ENCODE peak calls at places on chromosomes 6 and 20, in six cellular contexts. One of them, this sample, is unnamed. For H3K4me1, the result is how much of the 10 kb centered on the place peaks cover.

GRCh38 chr6:10587694-10588392 is 66.7 kb downstream of the GCNT2 start:
- DNase-seq in heart left ventricle: no peak
- DNase-seq in body of pancreas: no peak
- DNase-seq in heart right ventricle: no peak
- DNase-seq in MM.1S: no peak
- DNase-seq in A549: no peak
- DNase-seq in this sample: no peak

GRCh38 chr6:112701201-112701600 is 354.1 kb downstream of the RFPL4B start:
- DNase-seq in heart left ventricle: no peak
- DNase-seq in body of pancreas: no peak
- DNase-seq in heart right ventricle: no peak
- DNase-seq in MM.1S: no peak
- DNase-seq in A549: no peak
- DNase-seq in this sample: no peak

GRCh38 chr6:111087871-111088667 is 766 bp downstream of the SLC16A10 start:
- DNase-seq in heart left ventricle: no peak
- DNase-seq in body of pancreas: peak
- DNase-seq in heart right ventricle: peak
- DNase-seq in MM.1S: peak
- DNase-seq in A549: no peak
- DNase-seq in this sample: peak

GRCh38 chr20:4070323-4071176 is 55.2 kb upstream of the RNF24 start:
- DNase-seq in heart left ventricle: no peak
- DNase-seq in body of pancreas: no peak
- DNase-seq in heart right ventricle: no peak
- DNase-seq in MM.1S: no peak
- DNase-seq in A549: no peak
- DNase-seq in this sample: no peak

GRCh38 chr20:19210426-19211155 is 1.9 kb upstream of the SLC24A3 start:
- DNase-seq in heart left ventricle: no peak
- DNase-seq in body of pancreas: no peak
- DNase-seq in heart right ventricle: no peak
- DNase-seq in MM.1S: no peak
- DNase-seq in A549: no peak
- DNase-seq in this sample: no peak

GRCh38 chr6:5521322-5521721 is 260.0 kb downstream of the FARS2 start:
- DNase-seq in heart left ventricle: no peak
- DNase-seq in body of pancreas: no peak
- DNase-seq in heart right ventricle: no peak
- DNase-seq in MM.1S: no peak
- DNase-seq in A549: no peak
- DNase-seq in this sample: no peak

GRCh38 chr6:166097914-166098522 is 69.6 kb downstream of the TBXT start:
- DNase-seq in heart left ventricle: peak
- DNase-seq in body of pancreas: peak
- DNase-seq in heart right ventricle: peak
- DNase-seq in MM.1S: peak
- DNase-seq in A549: peak
- DNase-seq in this sample: no peak

GRCh38 chr20:16732506-16733152 is 2.8 kb downstream of the SNRPB2 start:
- DNase-seq in heart left ventricle: no peak
- DNase-seq in body of pancreas: no peak
- DNase-seq in heart right ventricle: no peak
- DNase-seq in MM.1S: no peak
- DNase-seq in A549: no peak
- DNase-seq in this sample: no peak

GRCh38 chr6:6712979-6713514 is 124.5 kb downstream of the LY86 start:
- DNase-seq in heart left ventricle: no peak
- DNase-seq in body of pancreas: no peak
- DNase-seq in heart right ventricle: no peak
- DNase-seq in MM.1S: no peak
- DNase-seq in A549: no peak
- DNase-seq in this sample: no peak

DNA sequence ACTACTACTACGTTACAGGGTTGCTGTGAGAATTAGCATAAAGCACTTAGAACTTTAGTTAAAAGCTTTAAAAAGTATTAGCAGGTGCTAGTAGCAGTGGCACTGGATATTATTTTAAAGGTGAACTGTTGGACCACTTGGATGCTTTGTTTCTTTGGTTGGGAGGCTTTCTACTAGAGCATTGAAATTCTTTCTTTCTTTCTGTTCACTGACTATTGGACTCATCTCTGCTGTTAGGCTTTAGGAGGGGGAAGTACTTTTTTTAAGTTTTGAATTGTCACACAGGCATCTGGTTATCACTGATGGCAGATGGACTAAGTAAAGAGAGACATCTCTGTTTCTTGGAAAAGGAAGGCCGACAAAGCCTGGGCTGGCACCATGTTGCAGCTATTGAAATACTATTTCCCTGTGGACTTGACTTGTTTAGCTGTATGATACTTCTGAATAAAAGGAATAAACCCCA is 4.8 kb downstream of the TBPL1 start:
- DNase-seq in heart left ventricle: no peak
- DNase-seq in body of pancreas: no peak
- DNase-seq in heart right ventricle: no peak
- DNase-seq in MM.1S: no peak
- DNase-seq in A549: no peak
- DNase-seq in this sample: no peak
- H3K4me1 ChIP-seq in heart left ventricle: under half
- H3K4me1 ChIP-seq in body of pancreas: under half
- H3K4me1 ChIP-seq in heart right ventricle: under half
- H3K4me1 ChIP-seq in MM.1S: under half
- H3K4me1 ChIP-seq in A549: under half
- H3K4me1 ChIP-seq in this sample: under half

DNA sequence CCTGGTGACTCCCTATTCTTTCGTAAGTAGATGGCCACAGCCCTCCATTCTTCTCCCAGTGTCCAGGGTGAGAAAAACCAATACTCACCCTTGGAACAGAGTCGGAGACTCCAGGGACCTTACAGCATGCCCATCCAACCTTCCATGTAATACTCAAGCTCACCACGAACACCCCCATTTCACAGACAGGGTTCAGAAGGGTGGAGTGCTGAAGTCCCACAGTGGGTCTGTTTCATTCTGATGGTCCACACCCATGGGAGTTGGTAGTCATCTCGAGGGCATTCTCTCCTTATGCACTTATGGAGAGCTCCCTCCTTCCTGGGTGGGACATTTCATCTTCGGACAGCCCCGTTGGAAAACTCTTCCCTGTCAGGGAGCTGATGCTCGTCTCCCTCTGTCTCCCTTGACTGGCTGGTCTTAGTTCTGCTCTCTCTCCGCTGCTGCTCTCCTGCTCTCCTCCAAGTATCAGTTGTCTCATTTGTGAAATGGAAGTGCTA is 38.9 kb downstream of the COX4I2 start:
- DNase-seq in heart left ventricle: no peak
- DNase-seq in body of pancreas: no peak
- DNase-seq in heart right ventricle: no peak
- DNase-seq in MM.1S: no peak
- DNase-seq in A549: no peak
- DNase-seq in this sample: no peak
- H3K4me1 ChIP-seq in heart left ventricle: half or more
- H3K4me1 ChIP-seq in body of pancreas: half or more
- H3K4me1 ChIP-seq in heart right ventricle: half or more
- H3K4me1 ChIP-seq in MM.1S: half or more
- H3K4me1 ChIP-seq in A549: half or more
- H3K4me1 ChIP-seq in this sample: half or more

DNA sequence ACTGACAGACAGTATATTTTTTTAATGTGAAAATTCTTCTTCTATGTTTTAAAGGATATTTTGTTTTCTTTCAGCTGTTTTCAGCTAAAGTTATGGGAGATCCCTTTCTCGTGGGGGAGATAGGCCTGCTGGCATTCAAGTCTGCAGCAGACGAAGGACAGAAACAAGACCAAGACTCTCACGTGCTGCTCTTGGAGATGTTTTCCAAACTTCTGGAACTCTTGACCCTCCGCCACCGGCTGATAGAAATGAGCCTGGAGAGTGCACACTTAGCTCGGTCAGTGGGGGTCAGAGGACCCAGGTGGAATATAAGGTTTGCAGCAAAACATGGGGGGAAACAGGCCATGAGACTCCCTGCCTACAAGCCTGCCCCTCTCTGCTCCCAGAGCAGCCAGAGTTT is 120.5 kb downstream of the CD164 start:
- DNase-seq in heart left ventricle: no peak
- DNase-seq in body of pancreas: no peak
- DNase-seq in heart right ventricle: no peak
- DNase-seq in MM.1S: no peak
- DNase-seq in A549: no peak
- DNase-seq in this sample: no peak
- H3K4me1 ChIP-seq in heart left ventricle: under half
- H3K4me1 ChIP-seq in body of pancreas: under half
- H3K4me1 ChIP-seq in heart right ventricle: under half
- H3K4me1 ChIP-seq in MM.1S: under half
- H3K4me1 ChIP-seq in A549: under half
- H3K4me1 ChIP-seq in this sample: under half

GRCh38 chr6:1382331-1382882 is 7.0 kb upstream of the FOXF2 start:
- DNase-seq in heart left ventricle: no peak
- DNase-seq in body of pancreas: no peak
- DNase-seq in heart right ventricle: no peak
- DNase-seq in MM.1S: no peak
- DNase-seq in A549: no peak
- DNase-seq in this sample: no peak

GRCh38 chr6:1385129-1386042 is 4.0 kb upstream of the FOXF2 start:
- DNase-seq in heart left ventricle: no peak
- DNase-seq in body of pancreas: no peak
- DNase-seq in heart right ventricle: no peak
- DNase-seq in MM.1S: no peak
- DNase-seq in A549: no peak
- DNase-seq in this sample: no peak

GRCh38 chr6:1382883-1383728 is 6.3 kb upstream of the FOXF2 start:
- DNase-seq in heart left ventricle: no peak
- DNase-seq in body of pancreas: no peak
- DNase-seq in heart right ventricle: no peak
- DNase-seq in MM.1S: no peak
- DNase-seq in A549: no peak
- DNase-seq in this sample: no peak

GRCh38 chr6:1384549-1385128 is 4.7 kb upstream of the FOXF2 start:
- DNase-seq in heart left ventricle: no peak
- DNase-seq in body of pancreas: no peak
- DNase-seq in heart right ventricle: no peak
- DNase-seq in MM.1S: no peak
- DNase-seq in A549: no peak
- DNase-seq in this sample: no peak

DNA sequence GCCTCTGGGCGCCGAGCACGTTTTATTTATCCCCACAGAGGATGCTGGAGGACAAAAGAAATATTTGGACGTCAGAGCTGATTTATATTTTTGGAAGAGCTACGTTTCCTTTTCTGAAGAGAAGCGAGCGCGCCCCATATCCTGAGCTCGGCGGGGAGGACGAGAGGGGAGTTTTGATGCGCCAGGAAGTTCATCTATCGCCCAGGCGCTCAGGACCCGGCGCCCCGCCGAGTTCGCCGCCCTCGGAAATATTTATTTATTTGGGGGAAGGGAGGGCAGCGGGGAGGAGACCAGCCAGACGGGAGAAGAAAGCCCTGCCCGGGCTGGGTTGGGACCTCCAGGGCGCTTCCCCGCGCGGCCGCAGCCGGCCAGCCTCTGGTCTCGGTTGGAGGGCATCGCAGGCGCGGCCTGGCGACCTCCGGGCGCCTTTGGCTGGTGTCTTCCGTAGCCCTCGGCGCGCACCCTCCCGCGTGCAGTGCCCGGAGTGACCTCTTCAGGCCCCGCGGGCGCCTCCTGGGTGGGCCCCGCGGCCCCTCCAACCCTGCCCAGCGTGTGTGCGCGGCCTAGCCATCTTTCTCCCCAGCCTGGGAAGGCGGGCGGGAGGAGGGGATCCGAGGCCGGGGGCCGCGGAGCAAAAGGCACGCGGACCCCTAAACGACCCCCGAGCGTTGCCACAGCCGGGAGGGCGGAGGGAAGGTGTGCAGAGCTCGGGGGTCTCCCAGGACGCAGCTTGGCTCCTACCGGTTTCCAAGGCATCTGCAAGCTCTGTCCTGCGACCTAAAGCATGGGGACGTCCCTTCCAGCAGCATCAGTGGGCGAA is 5.4 kb upstream of the FOXF2 start:
- DNase-seq in heart left ventricle: no peak
- DNase-seq in body of pancreas: no peak
- DNase-seq in heart right ventricle: no peak
- DNase-seq in MM.1S: no peak
- DNase-seq in A549: no peak
- DNase-seq in this sample: no peak
- H3K4me1 ChIP-seq in heart left ventricle: under half
- H3K4me1 ChIP-seq in body of pancreas: under half
- H3K4me1 ChIP-seq in heart right ventricle: half or more
- H3K4me1 ChIP-seq in MM.1S: under half
- H3K4me1 ChIP-seq in A549: under half
- H3K4me1 ChIP-seq in this sample: under half

GRCh38 chr20:23132293-23132929 is 46.3 kb upstream of the CD93 start:
- DNase-seq in heart left ventricle: no peak
- DNase-seq in body of pancreas: peak
- DNase-seq in heart right ventricle: no peak
- DNase-seq in MM.1S: no peak
- DNase-seq in A549: no peak
- DNase-seq in this sample: no peak
- H3K4me1 ChIP-seq in heart left ventricle: under half
- H3K4me1 ChIP-seq in body of pancreas: under half
- H3K4me1 ChIP-seq in heart right ventricle: half or more
- H3K4me1 ChIP-seq in MM.1S: under half
- H3K4me1 ChIP-seq in A549: under half
- H3K4me1 ChIP-seq in this sample: under half

GRCh38 chr20:1333462-1334369 is 4.8 kb upstream of the SDCBP2 start:
- DNase-seq in heart left ventricle: no peak
- DNase-seq in body of pancreas: no peak
- DNase-seq in heart right ventricle: no peak
- DNase-seq in MM.1S: no peak
- DNase-seq in A549: no peak
- DNase-seq in this sample: no peak

GRCh38 chr20:1331101-1331500 is 2.2 kb upstream of the SDCBP2 start:
- DNase-seq in heart left ventricle: no peak
- DNase-seq in body of pancreas: no peak
- DNase-seq in heart right ventricle: no peak
- DNase-seq in MM.1S: no peak
- DNase-seq in A549: no peak
- DNase-seq in this sample: no peak

GRCh38 chr20:1331801-1332453 is 3.0 kb upstream of the SDCBP2 start:
- DNase-seq in heart left ventricle: no peak
- DNase-seq in body of pancreas: no peak
- DNase-seq in heart right ventricle: no peak
- DNase-seq in MM.1S: no peak
- DNase-seq in A549: no peak
- DNase-seq in this sample: no peak

GRCh38 chr20:1334370-1334731 is 5.4 kb upstream of the SDCBP2 start:
- DNase-seq in heart left ventricle: no peak
- DNase-seq in body of pancreas: no peak
- DNase-seq in heart right ventricle: no peak
- DNase-seq in MM.1S: no peak
- DNase-seq in A549: no peak
- DNase-seq in this sample: no peak

GRCh38 chr20:1332749-1333300 is 3.9 kb upstream of the SDCBP2 start:
- DNase-seq in heart left ventricle: no peak
- DNase-seq in body of pancreas: no peak
- DNase-seq in heart right ventricle: no peak
- DNase-seq in MM.1S: no peak
- DNase-seq in A549: no peak
- DNase-seq in this sample: no peak
- H3K4me1 ChIP-seq in heart left ventricle: under half
- H3K4me1 ChIP-seq in body of pancreas: half or more
- H3K4me1 ChIP-seq in heart right ventricle: half or more
- H3K4me1 ChIP-seq in MM.1S: under half
- H3K4me1 ChIP-seq in A549: under half
- H3K4me1 ChIP-seq in this sample: under half